ENCODE peak calls at places on chromosomes 4 and X, in ten cellular contexts. P, G, N, S, K, Y, J, V, W and I are unnamed samples.

GRCh38 chrX:21412029-21412428 is 37.8 kb downstream of the CNKSR2 start:
- DNase-seq in K (no peak), P (no peak), W (no peak), Y (no peak), J (no peak), S (no peak), G (no peak), V (no peak), N (no peak), I (no peak)

GRCh38 chr4:86957214-86957613 is 22.4 kb downstream of the AFF1 start:
- DNase-seq in W (peak), G (no peak), K (no peak), N (no peak), S (no peak), Y (no peak), V (no peak), J (no peak), P (no peak), I (no peak)

GRCh38 chr4:109432676-109433075 is 939 bp upstream of the SEC24B start:
- DNase-seq in J (no peak), Y (no peak), S (no peak), P (no peak), V (no peak), W (peak), G (no peak), N (peak), K (no peak), I (no peak)

GRCh38 chr4:86058621-86059020 is 301.2 kb downstream of the MAPK10 start:
- DNase-seq in P (no peak), J (no peak), N (no peak), S (no peak), W (no peak), G (no peak), Y (no peak), K (no peak), V (no peak), I (no peak)

GRCh38 chrX:30713061-30713525 is 59.9 kb downstream of the GK start:
- DNase-seq in V (peak), G (peak), P (peak), W (peak), S (peak), K (peak), N (peak), J (no peak), Y (peak), I (peak)

GRCh38 chrX:20374866-20375530 is 108.3 kb upstream of the RPS6KA3 start:
- DNase-seq in N (peak), G (no peak), J (no peak), V (no peak), P (no peak), Y (no peak), K (no peak), S (no peak), W (no peak), I (no peak)

GRCh38 chr4:20305976-20306375 is 54.3 kb downstream of the SLIT2 start:
- DNase-seq in J (no peak), N (peak), W (peak), K (no peak), V (no peak), Y (no peak), S (no peak), P (no peak), G (no peak), I (peak)

GRCh38 chr4:138199568-138200235 is 42.4 kb downstream of the SLC7A11 start:
- DNase-seq in W (no peak), J (no peak), N (no peak), Y (no peak), V (no peak), G (no peak), S (no peak), K (no peak), P (peak), I (peak)

GRCh38 chrX:66017659-66018170 is 22.2 kb downstream of the VSIG4 start:
- DNase-seq in S (no peak), W (no peak), J (no peak), N (no peak), G (no peak), K (no peak), Y (no peak), P (no peak), V (no peak), I (peak)

GRCh38 chr4:2303121-2303685 is 41.3 kb upstream of the MXD4 start:
- DNase-seq in K (no peak), G (no peak), W (no peak), S (no peak), Y (no peak), N (no peak), V (peak), J (no peak), P (no peak), I (no peak)

GRCh38 chr4:90209922-90210321 is 82.7 kb downstream of the CCSER1 start:
- DNase-seq in G (no peak), V (no peak), J (no peak), N (no peak), K (no peak), P (no peak), W (no peak), S (no peak), Y (no peak), I (no peak)

GRCh38 chr4:120731561-120731960 is 191.0 kb downstream of the PRDM5 start:
- DNase-seq in G (no peak), N (no peak), W (no peak), Y (no peak), P (no peak), V (no peak), K (no peak), S (no peak), J (no peak), I (no peak)

GRCh38 chr4:56215901-56216300 is 171.4 kb downstream of the AASDH start:
- DNase-seq in P (no peak), G (no peak), V (no peak), W (peak), J (no peak), Y (no peak), K (no peak), S (no peak), N (peak), I (peak)

GRCh38 chrX:95889279-95889678 is 795.4 kb upstream of the DIAPH2 start:
- DNase-seq in J (no peak), W (no peak), Y (no peak), S (no peak), N (no peak), P (no peak), K (no peak), V (no peak), G (no peak), I (no peak)

GRCh38 chrX:3403748-3404147 is 57.3 kb upstream of the MXRA5 start:
- DNase-seq in N (no peak), G (no peak), Y (no peak), W (no peak), J (no peak), S (no peak), V (no peak), K (no peak), P (no peak), I (no peak)

GRCh38 chr4:173231916-173232315 is 63.3 kb downstream of the GALNT7 start:
- DNase-seq in W (peak), S (no peak), N (peak), K (no peak), G (no peak), J (no peak), V (no peak), Y (no peak), P (no peak), I (no peak)

GRCh38 chr4:110005461-110006056 is 92.9 kb downstream of the EGF start:
- DNase-seq in K (no peak), J (peak), V (no peak), G (no peak), Y (no peak), S (no peak), W (peak), P (no peak), N (peak), I (peak)

GRCh38 chrX:151680805-151681204 is 14.5 kb upstream of the PRRG3 start:
- DNase-seq in W (peak), Y (peak), G (peak), S (peak), V (peak), N (peak), K (peak), J (peak), P (peak), I (peak)

GRCh38 chrX:110002300-110003166 is at the start of gene TMEM164:
- DNase-seq in W (peak), J (peak), P (peak), S (peak), N (peak), K (peak), G (peak), V (peak), Y (peak), I (peak)

GRCh38 chr4:152045781-152046571 is 285.2 kb upstream of the GATB start:
- DNase-seq in K (no peak), W (no peak), S (peak), V (peak), P (peak), J (peak), N (no peak), Y (no peak), G (peak), I (peak)

GRCh38 chr4:165668694-165669093 is 204.3 kb upstream of the TLL1 start:
- DNase-seq in K (no peak), G (no peak), N (no peak), S (no peak), J (no peak), V (no peak), P (no peak), Y (no peak), W (no peak), I (peak)

GRCh38 chr4:168836482-168836881 is 173.6 kb downstream of the CBR4 start:
- DNase-seq in J (no peak), V (peak), Y (no peak), W (no peak), K (no peak), N (no peak), S (no peak), P (no peak), G (no peak), I (no peak)

GRCh38 chr4:184440593-184441358 is 33.6 kb downstream of the IRF2 start:
- DNase-seq in J (no peak), V (no peak), S (no peak), K (no peak), N (no peak), W (no peak), Y (no peak), P (no peak), G (no peak), I (no peak)

GRCh38 chr4:188941524-188942109 is 802.4 kb downstream of the TRIML1 start:
- DNase-seq in P (no peak), N (no peak), S (no peak), V (no peak), Y (no peak), W (peak), J (no peak), K (no peak), G (no peak), I (no peak)

GRCh38 chrX:78673256-78673655 is 14.1 kb upstream of the RTL3 start:
- DNase-seq in S (no peak), J (no peak), V (no peak), Y (no peak), P (no peak), N (no peak), W (no peak), G (no peak), K (no peak), I (no peak)

GRCh38 chr4:169238445-169238844 is 32.3 kb downstream of the SH3RF1 start:
- DNase-seq in K (no peak), G (no peak), N (no peak), W (peak), S (no peak), Y (no peak), V (no peak), J (no peak), P (no peak), I (no peak)

GRCh38 chr4:5137927-5138326 is 86.6 kb downstream of the STK32B start:
- DNase-seq in P (peak), J (no peak), K (no peak), W (no peak), N (no peak), G (no peak), Y (no peak), V (no peak), S (peak), I (no peak)

GRCh38 chrX:45849261-45849660 is 648.6 kb upstream of the DIPK2B start:
- DNase-seq in N (peak), P (no peak), G (no peak), S (no peak), W (peak), V (no peak), K (no peak), Y (peak), J (no peak), I (peak)

GRCh38 chrX:68647156-68647957 is at the start of gene STARD8:
- DNase-seq in Y (no peak), V (no peak), P (peak), N (no peak), S (no peak), G (peak), K (no peak), J (no peak), W (peak), I (peak)

GRCh38 chrX:45449982-45450381 is 249.3 kb upstream of the DIPK2B start:
- DNase-seq in V (no peak), P (no peak), S (no peak), G (no peak), N (no peak), J (no peak), Y (no peak), W (no peak), K (no peak), I (no peak)

GRCh38 chr4:132275583-132276121 is 873.4 kb upstream of the PCDH10 start:
- DNase-seq in N (no peak), G (no peak), J (no peak), V (no peak), K (no peak), Y (no peak), W (no peak), P (no peak), S (no peak), I (no peak)

GRCh38 chr4:6939761-6940743 is 30.4 kb downstream of the TBC1D14 start:
- DNase-seq in K (no peak), G (no peak), J (no peak), V (no peak), S (no peak), Y (no peak), N (no peak), P (no peak), W (no peak), I (no peak)

GRCh38 chr4:5399790-5400421 is 308.5 kb downstream of the EVC2 start:
- DNase-seq in N (peak), K (no peak), S (no peak), W (peak), J (peak), G (peak), V (no peak), Y (no peak), P (no peak), I (peak)

GRCh38 chr4:139367421-139368090 is 65.3 kb upstream of the NDUFC1 start:
- DNase-seq in W (peak), P (no peak), Y (no peak), N (no peak), K (no peak), S (no peak), J (no peak), V (no peak), G (no peak), I (no peak)